ENCODE peak calls at places on chromosomes 13 and 19, in eight cellular contexts. One of them, this sample, is unnamed.

GRCh38 chr13:46864941-46865340 is 31.9 kb downstream of the HTR2A start:
- DNase-seq in cardiac fibroblast: no peak
- DNase-seq in osteocyte: no peak
- DNase-seq in LoVo: no peak
- DNase-seq in mesothelial cell of epicardium: no peak
- DNase-seq in heart left ventricle: no peak
- DNase-seq in activated CD4-positive, alpha-beta T cell treated with anti-CD3 and anti-CD28 coated beads, Interleukin-2, amount 50 U/mL, for 48 hours: no peak
- DNase-seq in dermis microvascular lymphatic vessel endothelial cell: peak
- DNase-seq in this sample: no peak

GRCh38 chr19:19662344-19662743 is 1.1 kb downstream of the ATP13A1 start:
- DNase-seq in cardiac fibroblast: no peak
- DNase-seq in osteocyte: no peak
- DNase-seq in LoVo: no peak
- DNase-seq in mesothelial cell of epicardium: no peak
- DNase-seq in heart left ventricle: no peak
- DNase-seq in activated CD4-positive, alpha-beta T cell treated with anti-CD3 and anti-CD28 coated beads, Interleukin-2, amount 50 U/mL, for 48 hours: no peak
- DNase-seq in dermis microvascular lymphatic vessel endothelial cell: no peak
- DNase-seq in this sample: no peak

GRCh38 chr19:38669532-38669931 is 22.1 kb downstream of the ACTN4 start:
- DNase-seq in cardiac fibroblast: no peak
- DNase-seq in osteocyte: no peak
- DNase-seq in LoVo: no peak
- DNase-seq in mesothelial cell of epicardium: no peak
- DNase-seq in heart left ventricle: no peak
- DNase-seq in activated CD4-positive, alpha-beta T cell treated with anti-CD3 and anti-CD28 coated beads, Interleukin-2, amount 50 U/mL, for 48 hours: no peak
- DNase-seq in dermis microvascular lymphatic vessel endothelial cell: no peak
- DNase-seq in this sample: no peak

GRCh38 chr13:52921194-52921593 is 72.8 kb upstream of the PCDH8 start:
- DNase-seq in cardiac fibroblast: no peak
- DNase-seq in osteocyte: no peak
- DNase-seq in LoVo: no peak
- DNase-seq in mesothelial cell of epicardium: no peak
- DNase-seq in heart left ventricle: no peak
- DNase-seq in activated CD4-positive, alpha-beta T cell treated with anti-CD3 and anti-CD28 coated beads, Interleukin-2, amount 50 U/mL, for 48 hours: no peak
- DNase-seq in dermis microvascular lymphatic vessel endothelial cell: no peak
- DNase-seq in this sample: no peak

GRCh38 chr13:46817081-46817480 is 20.1 kb upstream of the ESD start:
- DNase-seq in cardiac fibroblast: peak
- DNase-seq in osteocyte: no peak
- DNase-seq in LoVo: no peak
- DNase-seq in mesothelial cell of epicardium: no peak
- DNase-seq in heart left ventricle: no peak
- DNase-seq in activated CD4-positive, alpha-beta T cell treated with anti-CD3 and anti-CD28 coated beads, Interleukin-2, amount 50 U/mL, for 48 hours: no peak
- DNase-seq in dermis microvascular lymphatic vessel endothelial cell: peak
- DNase-seq in this sample: no peak

GRCh38 chr13:20197361-20197834 is 4.7 kb upstream of the GJB2 start:
- DNase-seq in cardiac fibroblast: peak
- DNase-seq in osteocyte: no peak
- DNase-seq in LoVo: peak
- DNase-seq in mesothelial cell of epicardium: no peak
- DNase-seq in heart left ventricle: no peak
- DNase-seq in activated CD4-positive, alpha-beta T cell treated with anti-CD3 and anti-CD28 coated beads, Interleukin-2, amount 50 U/mL, for 48 hours: no peak
- DNase-seq in dermis microvascular lymphatic vessel endothelial cell: peak
- DNase-seq in this sample: peak

GRCh38 chr13:28282451-28282850 is 144.1 kb downstream of the PAN3 start:
- DNase-seq in cardiac fibroblast: no peak
- DNase-seq in osteocyte: no peak
- DNase-seq in LoVo: no peak
- DNase-seq in mesothelial cell of epicardium: no peak
- DNase-seq in heart left ventricle: no peak
- DNase-seq in activated CD4-positive, alpha-beta T cell treated with anti-CD3 and anti-CD28 coated beads, Interleukin-2, amount 50 U/mL, for 48 hours: no peak
- DNase-seq in dermis microvascular lymphatic vessel endothelial cell: peak
- DNase-seq in this sample: no peak

GRCh38 chr19:44951179-44952159 is 3.7 kb upstream of the CLPTM1 start:
- DNase-seq in cardiac fibroblast: peak
- DNase-seq in osteocyte: no peak
- DNase-seq in LoVo: peak
- DNase-seq in mesothelial cell of epicardium: peak
- DNase-seq in heart left ventricle: peak
- DNase-seq in activated CD4-positive, alpha-beta T cell treated with anti-CD3 and anti-CD28 coated beads, Interleukin-2, amount 50 U/mL, for 48 hours: peak
- DNase-seq in dermis microvascular lymphatic vessel endothelial cell: peak
- DNase-seq in this sample: peak

GRCh38 chr19:54317965-54318240 is 4.9 kb upstream of the LILRA5 start:
- DNase-seq in cardiac fibroblast: no peak
- DNase-seq in osteocyte: no peak
- DNase-seq in LoVo: no peak
- DNase-seq in mesothelial cell of epicardium: no peak
- DNase-seq in heart left ventricle: no peak
- DNase-seq in activated CD4-positive, alpha-beta T cell treated with anti-CD3 and anti-CD28 coated beads, Interleukin-2, amount 50 U/mL, for 48 hours: no peak
- DNase-seq in dermis microvascular lymphatic vessel endothelial cell: no peak
- DNase-seq in this sample: no peak

GRCh38 chr13:42392706-42393572 is 121.0 kb downstream of the AKAP11 start:
- DNase-seq in cardiac fibroblast: no peak
- DNase-seq in osteocyte: no peak
- DNase-seq in LoVo: no peak
- DNase-seq in mesothelial cell of epicardium: no peak
- DNase-seq in heart left ventricle: no peak
- DNase-seq in activated CD4-positive, alpha-beta T cell treated with anti-CD3 and anti-CD28 coated beads, Interleukin-2, amount 50 U/mL, for 48 hours: no peak
- DNase-seq in dermis microvascular lymphatic vessel endothelial cell: no peak
- DNase-seq in this sample: no peak

GRCh38 chr13:24251525-24251924 is 57.9 kb upstream of the C1QTNF9 start:
- DNase-seq in cardiac fibroblast: no peak
- DNase-seq in osteocyte: no peak
- DNase-seq in LoVo: no peak
- DNase-seq in mesothelial cell of epicardium: no peak
- DNase-seq in heart left ventricle: no peak
- DNase-seq in activated CD4-positive, alpha-beta T cell treated with anti-CD3 and anti-CD28 coated beads, Interleukin-2, amount 50 U/mL, for 48 hours: peak
- DNase-seq in dermis microvascular lymphatic vessel endothelial cell: no peak
- DNase-seq in this sample: no peak

GRCh38 chr13:107441279-107441678 is 774.1 kb downstream of the LIG4 start:
- DNase-seq in cardiac fibroblast: peak
- DNase-seq in osteocyte: no peak
- DNase-seq in LoVo: no peak
- DNase-seq in mesothelial cell of epicardium: no peak
- DNase-seq in heart left ventricle: no peak
- DNase-seq in activated CD4-positive, alpha-beta T cell treated with anti-CD3 and anti-CD28 coated beads, Interleukin-2, amount 50 U/mL, for 48 hours: no peak
- DNase-seq in dermis microvascular lymphatic vessel endothelial cell: peak
- DNase-seq in this sample: no peak

GRCh38 chr13:99658266-99658991 is 157.2 kb downstream of the TM9SF2 start:
- DNase-seq in cardiac fibroblast: peak
- DNase-seq in osteocyte: peak
- DNase-seq in LoVo: no peak
- DNase-seq in mesothelial cell of epicardium: peak
- DNase-seq in heart left ventricle: peak
- DNase-seq in activated CD4-positive, alpha-beta T cell treated with anti-CD3 and anti-CD28 coated beads, Interleukin-2, amount 50 U/mL, for 48 hours: peak
- DNase-seq in dermis microvascular lymphatic vessel endothelial cell: peak
- DNase-seq in this sample: peak

This sample was measured in NCI-H1930.